ENCODE peak calls at places on chromosome 19, in nine cellular contexts. B is cardiac muscle cell, O is astrocyte, V is Peyer's patch, R is ascending aorta, E is thoracic aorta, X is adrenal gland, D is endodermal cell, S is heart right ventricle. T is an unnamed sample. For H3K36me3 and H3K9me3, the result is how much of the 10 kb centered on the place peaks cover.

GRCh38 chr19:35665157-35665556 is 1.2 kb upstream of the UPK1A start:
- DNase-seq in B (no peak), O (no peak), V (no peak), R (no peak), E (no peak), X (no peak), D (no peak), S (no peak), T (no peak)

GRCh38 chr19:35247526-35248309 is 1.1 kb upstream of the LSR start:
- DNase-seq in B (peak), O (no peak), V (peak), R (no peak), E (no peak), X (peak), D (peak), S (peak), T (no peak)

GRCh38 chr19:11849264-11849615 is 714 bp downstream of the ZNF439 start:
- DNase-seq in B (no peak), O (peak), V (peak), R (no peak), E (no peak), X (no peak), D (no peak), S (no peak), T (no peak)

GRCh38 chr19:42132851-42133528 is 744 bp upstream of the POU2F2 start:
- DNase-seq in B (peak), O (no peak), V (peak), R (no peak), E (no peak), X (no peak), D (peak), S (peak), T (peak)

GRCh38 chr19:35268546-35269424 is at the start of gene USF2:
- DNase-seq in B (peak), O (peak), V (peak), R (no peak), E (no peak), X (peak), D (peak), S (peak), T (peak)

GRCh38 chr19:43594710-43595604 is 977 bp downstream of the IRGQ start:
- DNase-seq in B (peak), O (peak), V (peak), R (no peak), E (no peak), X (peak), D (peak), S (no peak), T (peak)

GRCh38 chr19:4362871-4363545 is 19.6 kb downstream of the MPND start:
- DNase-seq in B (no peak), O (no peak), V (no peak), R (no peak), E (no peak), X (no peak), D (peak), S (no peak), T (no peak)

GRCh38 chr19:46023311-46023779 is 492 bp upstream of the PGLYRP1 start:
- DNase-seq in B (no peak), O (no peak), V (peak), R (no peak), E (no peak), X (no peak), D (no peak), S (no peak), T (no peak)

GRCh38 chr19:46784262-46785053 is 3.9 kb downstream of the SLC1A5 start:
- DNase-seq in B (peak), O (peak), V (peak), R (peak), E (no peak), X (peak), D (peak), S (peak), T (peak)

GRCh38 chr19:1235625-1236538 is 1.9 kb downstream of the CBARP start:
- DNase-seq in B (no peak), O (no peak), V (no peak), R (no peak), E (no peak), X (no peak), D (no peak), S (no peak), T (no peak)

GRCh38 chr19:15299568-15300409 is 32.5 kb downstream of the BRD4 start:
- DNase-seq in B (no peak), O (peak), V (no peak), R (no peak), E (no peak), X (no peak), D (no peak), S (no peak), T (peak)

GRCh38 chr19:53908106-53908932 is 759 bp upstream of the CACNG7 start:
- DNase-seq in B (peak), O (peak), V (no peak), R (no peak), E (no peak), X (no peak), D (peak), S (peak), T (peak)

GRCh38 chr19:38255759-38256052 is 468 bp downstream of the PPP1R14A start:
- DNase-seq in B (peak), O (no peak), V (no peak), R (no peak), E (no peak), X (no peak), D (peak), S (no peak), T (no peak)

GRCh38 chr19:35354898-35355297 is 3.4 kb upstream of the FFAR3 start:
- DNase-seq in B (no peak), O (no peak), V (no peak), R (no peak), E (no peak), X (no peak), D (peak), S (no peak), T (no peak)

GRCh38 chr19:12788025-12788681 is 3.1 kb upstream of the JUNB start:
- DNase-seq in B (no peak), O (no peak), V (no peak), R (no peak), E (no peak), X (no peak), D (no peak), S (no peak), T (no peak)

GRCh38 chr19:39679056-39679790 is 23.5 kb downstream of the LGALS16 start:
- DNase-seq in B (no peak), O (no peak), V (no peak), R (no peak), E (no peak), X (peak), D (no peak), S (peak), T (no peak)

GRCh38 chr19:40150170-40150569 is 41.1 kb upstream of the MAP3K10 start:
- DNase-seq in B (no peak), O (no peak), V (no peak), R (no peak), E (no peak), X (no peak), D (no peak), S (no peak), T (no peak)

GRCh38 chr19:7670150-7670784 is 1.4 kb downstream of the RETN start:
- DNase-seq in B (peak), O (no peak), V (no peak), R (no peak), E (no peak), X (no peak), D (no peak), S (no peak), T (peak)

GRCh38 chr19:19502281-19502680 is 13.1 kb downstream of the TSSK6 start:
- DNase-seq in B (no peak), O (no peak), V (no peak), R (no peak), E (no peak), X (no peak), D (no peak), S (no peak), T (no peak)

GRCh38 chr19:16200038-16200775 is 2.5 kb downstream of the AP1M1 start:
- DNase-seq in B (no peak), O (no peak), V (peak), R (no peak), E (no peak), X (peak), D (no peak), S (no peak), T (no peak)

GRCh38 chr19:21260164-21260847 is 68.9 kb downstream of the ZNF708 start:
- DNase-seq in B (no peak), O (no peak), V (no peak), R (no peak), E (no peak), X (no peak), D (no peak), S (no peak), T (no peak)

GRCh38 chr19:29926801-29927200 is 15.2 kb upstream of the URI1 start:
- DNase-seq in B (no peak), O (no peak), V (no peak), R (no peak), E (no peak), X (no peak), D (peak), S (no peak), T (no peak)

GRCh38 chr19:7152568-7152967 is 83.1 kb downstream of the ZNF557 start:
- DNase-seq in B (no peak), O (no peak), V (no peak), R (no peak), E (no peak), X (no peak), D (no peak), S (no peak), T (peak)

GRCh38 chr19:13817615-13818371 is 22.6 kb downstream of the ZSWIM4 start:
- DNase-seq in B (peak), O (no peak), V (peak), R (no peak), E (no peak), X (no peak), D (peak), S (no peak), T (no peak)

GRCh38 chr19:13821292-13821691 is 26.0 kb downstream of the ZSWIM4 start:
- DNase-seq in B (no peak), O (no peak), V (no peak), R (no peak), E (no peak), X (no peak), D (no peak), S (no peak), T (no peak)

GRCh38 chr19:13817018-13817614 is 21.9 kb downstream of the ZSWIM4 start:
- DNase-seq in B (peak), O (no peak), V (peak), R (no peak), E (no peak), X (no peak), D (peak), S (no peak), T (peak)

GRCh38 chr19:13823256-13823655 is 28.0 kb downstream of the ZSWIM4 start:
- DNase-seq in B (no peak), O (no peak), V (no peak), R (no peak), E (no peak), X (no peak), D (no peak), S (no peak), T (peak)

DNA sequence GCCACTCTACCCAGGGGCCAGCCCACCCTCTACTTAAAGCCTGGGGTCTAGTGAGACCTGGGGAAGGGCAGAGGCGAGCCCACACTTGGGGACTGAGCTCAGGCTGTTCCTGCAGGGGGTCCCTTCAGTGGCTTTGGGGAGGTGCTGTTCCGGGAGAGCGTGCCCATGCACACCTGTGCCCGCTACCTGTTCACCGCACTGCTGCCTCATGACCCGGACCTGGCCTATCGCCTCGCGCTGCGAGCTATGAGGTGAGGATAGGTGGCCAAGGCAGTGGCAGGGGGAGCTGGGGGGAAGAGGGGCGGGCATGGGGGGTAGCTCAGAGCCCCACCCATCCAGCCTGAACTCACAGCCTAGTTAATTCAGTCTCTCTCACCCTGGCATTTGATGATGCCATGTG is 24.0 kb downstream of the ZSWIM4 start:
- DNase-seq in B (no peak), O (no peak), V (no peak), R (no peak), E (no peak), X (no peak), D (no peak), S (no peak), T (no peak)
- H3K36me3 ChIP-seq in B (under half), O (under half), V (under half), R (under half), E (under half), X (under half), D (under half), S (under half), T (half or more)

DNA sequence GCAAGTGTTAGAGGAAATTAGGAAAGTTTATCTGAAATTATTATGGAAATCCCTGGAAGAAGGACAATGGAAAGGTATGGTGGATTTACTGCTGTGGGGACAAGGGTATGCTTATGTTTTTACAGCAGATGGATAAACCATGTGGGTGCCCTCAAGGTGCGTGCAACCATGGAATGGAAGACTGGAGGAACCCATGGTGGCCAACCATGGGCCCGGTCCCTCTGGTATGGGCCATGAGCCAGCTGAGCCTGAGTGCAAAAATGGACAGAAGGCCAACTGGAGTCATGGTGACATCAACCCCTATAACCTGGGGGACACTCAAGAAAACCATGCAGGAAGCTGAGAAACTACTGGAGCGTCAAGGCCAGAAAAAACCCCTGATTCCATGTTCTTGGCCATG is 46.1 kb upstream of the ZNF726 start:
- DNase-seq in B (no peak), O (no peak), V (no peak), R (no peak), E (no peak), X (no peak), D (no peak), S (no peak), T (no peak)
- H3K9me3 ChIP-seq in B (under half), O (under half), V (under half), R (under half), E (under half), X (under half), D (half or more), S (under half), T (under half)

GRCh38 chr19:17262557-17262956 is 2.0 kb downstream of the USHBP1 start:
- DNase-seq in B (no peak), O (no peak), V (no peak), R (no peak), E (no peak), X (no peak), D (no peak), S (no peak), T (no peak)

GRCh38 chr19:17259118-17259780 is 5.3 kb downstream of the USHBP1 start:
- DNase-seq in B (no peak), O (no peak), V (no peak), R (no peak), E (no peak), X (no peak), D (no peak), S (no peak), T (no peak)

GRCh38 chr19:17256130-17256529 is 8.4 kb downstream of the USHBP1 start:
- DNase-seq in B (no peak), O (no peak), V (no peak), R (no peak), E (no peak), X (no peak), D (no peak), S (no peak), T (no peak)

GRCh38 chr19:17260842-17261325 is 3.7 kb downstream of the USHBP1 start:
- DNase-seq in B (peak), O (peak), V (peak), R (no peak), E (no peak), X (peak), D (peak), S (peak), T (peak)

GRCh38 chr19:17259934-17260333 is 4.6 kb downstream of the USHBP1 start:
- DNase-seq in B (no peak), O (no peak), V (no peak), R (no peak), E (no peak), X (no peak), D (no peak), S (no peak), T (no peak)
- H3K36me3 ChIP-seq in B (under half), O (under half), V (under half), R (under half), E (under half), X (under half), D (under half), S (under half), T (under half)

DNA sequence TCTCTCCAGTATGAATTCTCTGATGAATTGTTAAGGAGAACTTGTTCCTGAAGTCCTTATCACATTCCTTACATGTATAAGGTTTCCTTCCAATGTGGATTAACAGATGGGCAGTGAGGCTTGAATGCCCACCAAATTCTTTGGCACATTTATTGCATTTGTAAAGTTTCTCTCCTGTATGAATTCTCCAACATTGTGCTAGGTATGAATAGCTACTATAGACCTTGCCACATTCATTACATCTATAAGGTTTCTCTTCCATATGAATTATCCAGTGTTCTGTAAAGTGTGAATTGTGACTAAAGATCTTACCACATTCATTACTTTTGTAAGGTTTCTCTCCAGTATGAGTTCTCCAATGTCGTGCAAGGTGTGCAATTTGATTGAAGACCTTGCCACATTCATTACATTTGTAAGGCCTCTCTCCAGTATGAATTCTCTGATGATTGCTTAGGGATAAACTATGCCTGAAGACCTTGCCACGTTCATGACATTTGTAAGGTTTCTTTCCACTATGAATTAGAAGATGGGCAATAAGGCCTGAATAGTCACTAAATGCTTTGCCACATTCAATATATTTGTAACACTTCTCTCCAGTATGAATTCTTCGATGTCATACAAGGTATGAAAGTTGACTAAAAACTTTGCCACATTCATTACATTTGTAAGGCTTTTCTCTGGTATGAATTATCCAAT is 20.4 kb downstream of the ZNF578 start:
- DNase-seq in B (no peak), O (no peak), V (no peak), R (no peak), E (no peak), X (no peak), D (no peak), S (no peak), T (no peak)
- H3K9me3 ChIP-seq in B (under half), O (half or more), V (half or more), R (half or more), E (half or more), X (under half), D (half or more), S (half or more), T (half or more)

T was measured in MG63.